ENCODE peak calls at places on chromosomes 11 and 22, in five cellular contexts. G is left ventricle myocardium inferior, Z is retinal pigment epithelial cell, P is fibroblast of mammary gland, R is cardiac fibroblast. X is an unnamed sample.

GRCh38 chr11:43837879-43838278 is 42.8 kb upstream of the ALKBH3 start:
- DNase-seq in R (no peak), G (no peak), P (no peak), Z (no peak), X (no peak)

GRCh38 chr11:68927280-68928107 is 23.8 kb downstream of the IGHMBP2 start:
- DNase-seq in R (no peak), P (no peak), Z (no peak), G (no peak), X (no peak)

GRCh38 chr11:94504689-94505293 is 7.5 kb upstream of the C11orf97 start:
- DNase-seq in G (no peak), R (peak), P (peak), Z (no peak), X (no peak)

GRCh38 chr11:123493393-123494063 is 63.5 kb downstream of the GRAMD1B start:
- DNase-seq in G (no peak), P (no peak), Z (no peak), R (no peak), X (no peak)

GRCh38 chr11:27678242-27678641 is 22.0 kb downstream of the BDNF start:
- DNase-seq in R (peak), G (no peak), P (no peak), Z (no peak), X (no peak)

GRCh38 chr22:30906946-30907345 is 61.6 kb downstream of the MORC2 start:
- DNase-seq in Z (no peak), P (no peak), G (no peak), R (no peak), X (no peak)

GRCh38 chr22:19892249-19892879 is 37.7 kb upstream of the GNB1L start:
- DNase-seq in G (no peak), Z (no peak), R (peak), P (peak), X (no peak)

GRCh38 chr11:84780689-84781293 is 846.4 kb downstream of the DLG2 start:
- DNase-seq in Z (peak), R (peak), P (peak), G (no peak), X (no peak)

GRCh38 chr11:76279651-76280050 is 73.3 kb upstream of the WNT11 start:
- DNase-seq in Z (no peak), G (no peak), P (no peak), R (no peak), X (no peak)

DNA sequence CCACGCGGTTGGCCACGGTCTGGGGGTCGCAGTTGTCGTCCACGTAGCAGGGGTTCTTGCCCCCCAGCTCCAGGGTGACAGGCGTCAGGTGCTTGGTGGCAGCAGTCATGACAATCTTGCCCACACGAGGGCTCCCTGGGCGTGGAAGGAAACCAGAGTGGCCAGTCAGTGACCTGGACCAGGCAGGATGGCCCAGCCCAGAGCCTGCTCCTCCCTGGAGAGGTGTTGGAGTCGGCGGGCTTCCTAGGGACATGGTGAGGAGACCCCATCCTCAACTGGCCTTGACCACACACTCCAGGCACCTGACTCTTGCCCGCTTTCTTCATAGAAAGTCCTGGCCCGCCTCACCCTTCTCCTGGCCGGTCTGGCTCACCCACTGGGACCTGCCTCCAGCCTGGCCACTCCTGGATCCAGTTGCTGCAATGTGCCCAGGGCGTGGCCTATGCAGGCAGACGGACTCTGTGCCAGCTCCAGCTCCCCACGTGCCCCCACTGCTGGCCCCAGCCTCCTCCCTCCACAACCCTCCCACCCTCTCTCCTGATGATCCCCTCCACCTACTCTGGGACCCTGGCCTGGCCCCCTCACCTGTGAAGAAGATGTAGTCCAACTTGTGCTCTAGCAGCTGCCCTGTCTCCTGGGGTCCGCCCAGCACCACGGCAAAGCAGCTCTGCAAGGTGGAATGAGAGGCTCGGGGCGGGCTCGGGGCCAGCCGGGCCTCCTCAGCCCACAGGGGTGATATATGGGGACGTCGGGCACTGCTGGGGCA is 8.7 kb downstream of the ALDH3B2 start:
- DNase-seq in Z (no peak), G (no peak), R (no peak), P (no peak), X (peak)
- TF ChIP-seq CTCF in Z (peak), G (peak), R (no peak), P (no peak), X (peak)

GRCh38 chr11:92206441-92206840 is 18.2 kb upstream of the FAT3 start:
- DNase-seq in R (no peak), Z (no peak), P (no peak), G (no peak), X (no peak)

GRCh38 chr11:92216789-92217188 is 7.8 kb upstream of the FAT3 start:
- DNase-seq in G (no peak), P (no peak), R (no peak), Z (no peak), X (no peak)

GRCh38 chr11:92212530-92212929 is 12.1 kb upstream of the FAT3 start:
- DNase-seq in P (no peak), G (no peak), Z (no peak), R (no peak), X (no peak)

DNA sequence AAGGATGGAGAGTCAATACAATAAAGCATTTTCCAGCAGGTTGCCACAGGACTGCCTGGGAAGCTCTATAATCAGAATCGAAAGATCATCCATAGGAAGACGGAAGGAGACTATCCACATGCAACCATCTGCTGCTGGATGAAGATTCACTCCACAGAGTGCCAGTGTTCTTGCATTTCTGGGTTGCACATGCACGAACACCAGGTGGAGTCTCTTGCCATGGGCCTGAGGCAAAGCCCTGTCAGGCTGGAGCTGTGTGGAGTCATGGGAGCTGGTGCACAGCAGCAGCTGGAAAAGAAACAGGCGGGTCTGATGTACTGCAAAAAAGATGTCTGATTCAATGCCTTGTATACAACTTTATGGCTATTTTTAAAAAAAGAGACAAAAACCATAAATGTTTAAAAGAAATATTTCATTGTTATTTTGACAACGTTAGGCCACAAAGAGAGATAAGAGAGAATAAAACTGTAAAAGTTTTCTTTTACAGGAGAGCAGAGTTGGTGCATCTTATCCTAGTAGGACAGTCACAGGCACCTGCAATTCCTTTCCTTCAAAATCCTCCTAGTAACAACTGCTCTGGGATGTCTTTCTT is 12.9 kb upstream of the FAT3 start:
- DNase-seq in P (peak), Z (no peak), G (no peak), R (peak), X (no peak)
- TF ChIP-seq CTCF in P (peak), Z (peak), G (peak), R (peak), X (peak)

GRCh38 chr22:45552580-45553332 is 50.1 kb downstream of the FBLN1 start:
- DNase-seq in G (peak), Z (no peak), R (peak), P (peak), X (no peak)
- TF ChIP-seq CTCF in G (peak), Z (no peak), R (peak), P (peak), X (no peak)

GRCh38 chr22:29194269-29194668 is 11.4 kb upstream of the EMID1 start:
- DNase-seq in P (no peak), G (no peak), R (no peak), Z (no peak), X (no peak)
- TF ChIP-seq CTCF in P (no peak), G (no peak), R (no peak), Z (no peak), X (no peak)

DNA sequence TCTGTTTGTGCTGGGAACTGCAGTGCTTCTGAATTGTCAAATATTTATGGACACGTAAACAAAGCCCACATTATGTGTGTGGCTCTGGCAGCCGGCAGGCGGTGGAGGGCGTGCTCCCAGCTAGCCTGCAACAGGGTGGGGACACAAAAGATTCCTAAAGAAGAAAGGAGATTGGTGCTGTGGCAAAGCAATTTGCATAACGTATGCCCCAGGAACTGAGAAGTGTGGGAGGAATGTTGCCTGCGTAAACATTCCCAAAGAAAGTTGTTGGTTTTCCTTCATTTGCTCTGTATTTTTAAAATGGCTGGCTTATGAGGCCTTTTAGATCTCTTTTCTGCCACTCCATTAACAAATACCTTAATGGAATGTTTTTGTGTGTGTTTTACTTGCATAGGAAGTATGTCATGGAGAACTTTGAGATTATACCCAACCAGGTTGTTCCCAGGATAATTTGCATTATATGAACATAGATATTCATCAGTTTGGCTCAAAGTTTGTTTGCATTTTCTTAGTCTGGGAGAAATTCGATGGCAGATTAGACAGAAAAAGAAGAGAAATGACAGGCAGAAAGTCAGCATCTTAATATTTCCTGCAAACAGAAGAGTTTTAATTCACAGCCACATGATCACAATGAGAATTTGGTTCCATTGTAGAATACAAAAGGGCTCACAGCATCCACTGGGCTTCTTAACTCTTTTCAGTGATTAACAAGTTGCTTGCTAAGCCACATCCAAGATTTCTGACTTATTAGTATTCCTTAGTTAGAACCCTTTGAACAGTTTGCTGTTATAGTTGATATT is 41.8 kb upstream of the DLAT start:
- DNase-seq in Z (peak), P (no peak), G (no peak), R (no peak), X (no peak)
- TF ChIP-seq CTCF in Z (peak), P (no peak), G (no peak), R (no peak), X (no peak)